ENCODE peak calls at places on chromosomes 11 and 22, in nine cellular contexts. X is foreskin fibroblast; L is cardiac fibroblast; W is ACHN; V is endothelial cell; H is SJSA1; Z is HEK293T; R is neuronal stem cell; Y is activated naive CD4-positive, alpha-beta T cell treated with anti-CD3 and anti-CD28 coated beads, Interleukin-2, amount 50 U/mL, for 72 hours. M is an unnamed sample.

GRCh38 chr22:27952091-27952490 is 33.0 kb upstream of the PITPNB start:
- DNase-seq in V (no peak), H (peak; percentile 68), Y (no peak), W (no peak), R (no peak), X (peak; percentile 86), Z (no peak), L (peak; percentile 79), M (no peak)

GRCh38 chr22:42621505-42622002 is 6.9 kb upstream of the POLDIP3 start:
- DNase-seq in L (peak; percentile 70), X (peak; percentile 92), R (peak; percentile 67), Z (peak; percentile 88), Y (peak; percentile 72), W (peak; percentile 86), H (peak; percentile 58), V (peak; percentile 88), M (peak; percentile 70)

GRCh38 chr11:72703281-72704008 is 29.2 kb upstream of the PDE2A start:
- DNase-seq in Z (no peak), L (peak; percentile 57), R (no peak), Y (no peak), H (no peak), X (peak; percentile 89), V (no peak), W (no peak), M (no peak)

GRCh38 chr11:73729594-73730206 is 31.2 kb downstream of the RAB6A start:
- DNase-seq in L (peak; percentile 9), V (peak; percentile 35), Z (peak; percentile 45), R (peak; percentile 43), X (peak; percentile 6), Y (no peak), W (peak; percentile 32), H (no peak), M (peak; percentile 7)

GRCh38 chr11:77823775-77824174 is 2.8 kb downstream of the AAMDC start:
- DNase-seq in Y (no peak), R (no peak), H (no peak), X (peak; percentile 34), L (peak; percentile 55), V (no peak), Z (no peak), W (no peak), M (peak; percentile 54)

GRCh38 chr22:40426671-40427070 is 56.3 kb downstream of the SGSM3 start:
- DNase-seq in L (peak; percentile 41), R (no peak), V (no peak), X (no peak), Z (no peak), W (no peak), H (peak; percentile 76), Y (no peak), M (no peak)

GRCh38 chr11:35218956-35219355 is 80.0 kb downstream of the CD44 start:
- DNase-seq in H (no peak), X (peak; percentile 83), R (no peak), L (no peak), Y (no peak), Z (no peak), W (no peak), V (no peak), M (no peak)

GRCh38 chr11:32162906-32163305 is 72.0 kb downstream of the RCN1 start:
- DNase-seq in V (no peak), L (no peak), Y (no peak), R (no peak), X (no peak), H (no peak), Z (no peak), W (no peak), M (no peak)

GRCh38 chr11:12167098-12167999 is 57.0 kb downstream of the MICAL2 start:
- DNase-seq in H (peak; percentile 92), V (no peak), X (peak; percentile 82), W (peak; percentile 83), Y (no peak), L (peak; percentile 97), R (no peak), Z (no peak), M (peak; percentile 64)

GRCh38 chr11:104897891-104898684 is at the start of gene CASP12:
- DNase-seq in Y (no peak), X (peak; percentile 23), R (no peak), H (no peak), V (peak; percentile 7), W (no peak), Z (no peak), L (no peak), M (no peak)

GRCh38 chr11:287821-288327 is 1.1 kb upstream of the PGGHG start:
- DNase-seq in R (no peak), W (no peak), H (no peak), X (no peak), Y (no peak), Z (no peak), L (no peak), V (no peak), M (peak; percentile 41)

GRCh38 chr11:128061321-128061871 is 526.0 kb downstream of the ETS1 start:
- DNase-seq in H (no peak), Z (peak; percentile 39), L (no peak), X (peak; percentile 42), W (no peak), R (no peak), V (no peak), Y (no peak), M (peak; percentile 40)

GRCh38 chr22:40182231-40182835 is 4.6 kb downstream of the TNRC6B start:
- DNase-seq in L (no peak), X (peak; percentile 81), Z (no peak), V (no peak), R (no peak), W (no peak), H (no peak), Y (no peak), M (no peak)

GRCh38 chr11:34890812-34891211 is 25.4 kb downstream of the APIP start:
- DNase-seq in L (peak; percentile 74), Y (no peak), V (no peak), R (no peak), Z (no peak), W (peak; percentile 51), H (peak; percentile 14), X (peak; percentile 75), M (no peak)

GRCh38 chr11:40099391-40100169 is 1359.9 kb downstream of the LRRC4C start:
- DNase-seq in Z (no peak), Y (no peak), H (no peak), V (no peak), L (no peak), X (no peak), W (no peak), R (no peak), M (no peak)

GRCh38 chr11:43693069-43693468 is 12.5 kb downstream of the HSD17B12 start:
- DNase-seq in Y (no peak), V (no peak), H (no peak), W (no peak), Z (no peak), L (no peak), X (no peak), R (no peak), M (no peak)

GRCh38 chr11:100574894-100575769 is 112.0 kb upstream of the ARHGAP42 start:
- DNase-seq in X (peak; percentile 28), W (peak; percentile 43), V (no peak), R (no peak), Y (no peak), Z (no peak), H (peak; percentile 31), L (peak; percentile 58), M (no peak)

GRCh38 chr11:70073881-70074371 is 4.2 kb upstream of the ANO1 start:
- DNase-seq in W (no peak), V (no peak), Y (no peak), L (peak; percentile 40), R (no peak), Z (no peak), X (no peak), H (peak; percentile 75), M (peak; percentile 45)